ENCODE peak calls at places on chromosomes 16 and 17, in seven cellular contexts. K, S, T, R, A, E and D are unnamed samples. For H3K4me1, the result is how much of the 10 kb centered on the place peaks cover.

GRCh38 chr16:76964464-76965154 is 226.4 kb upstream of the MON1B start:
- DNase-seq in K (no peak), S (no peak), T (no peak), R (no peak), A (no peak), E (no peak), D (no peak)

GRCh38 chr16:87822002-87822390 is 47.3 kb downstream of the SLC7A5 start:
- DNase-seq in K (no peak), S (no peak), T (no peak), R (no peak), A (no peak), E (no peak), D (no peak)

GRCh38 chr16:5460701-5461100 is 363.1 kb upstream of the EEF2KMT start:
- DNase-seq in K (peak), S (no peak), T (no peak), R (no peak), A (no peak), E (no peak), D (no peak)

GRCh38 chr17:80497726-80498241 is 21.4 kb upstream of the NPTX1 start:
- DNase-seq in K (no peak), S (no peak), T (no peak), R (no peak), A (no peak), E (no peak), D (peak)

GRCh38 chr17:73644145-73645049 is at the start of gene SDK2:
- DNase-seq in K (peak), S (no peak), T (peak), R (no peak), A (no peak), E (no peak), D (no peak)

GRCh38 chr17:21460358-21460757 is 84.2 kb downstream of the KCNJ12 start:
- DNase-seq in K (no peak), S (no peak), T (no peak), R (no peak), A (no peak), E (no peak), D (no peak)

GRCh38 chr17:66514227-66514806 is 211.9 kb downstream of the PRKCA start:
- DNase-seq in K (no peak), S (no peak), T (no peak), R (no peak), A (no peak), E (no peak), D (no peak)

GRCh38 chr16:70573451-70574121 is 50.0 kb downstream of the SF3B3 start:
- DNase-seq in K (no peak), S (no peak), T (no peak), R (no peak), A (no peak), E (peak), D (no peak)

GRCh38 chr17:2277430-2278170 is 26.0 kb downstream of the SMG6 start:
- DNase-seq in K (no peak), S (no peak), T (no peak), R (no peak), A (no peak), E (no peak), D (no peak)

GRCh38 chr16:52621651-52622050 is 74.7 kb upstream of the TOX3 start:
- DNase-seq in K (no peak), S (no peak), T (no peak), R (no peak), A (no peak), E (no peak), D (no peak)

GRCh38 chr17:73952136-73952497 is 251.4 kb upstream of the RPL38 start:
- DNase-seq in K (peak), S (no peak), T (no peak), R (no peak), A (no peak), E (no peak), D (no peak)

GRCh38 chr16:86195863-86196630 is 297.1 kb downstream of the IRF8 start:
- DNase-seq in K (no peak), S (no peak), T (no peak), R (no peak), A (no peak), E (peak), D (no peak)

GRCh38 chr16:86189934-86190333 is 291.0 kb downstream of the IRF8 start:
- DNase-seq in K (no peak), S (no peak), T (no peak), R (no peak), A (no peak), E (no peak), D (no peak)

GRCh38 chr16:86191663-86192062 is 292.7 kb downstream of the IRF8 start:
- DNase-seq in K (no peak), S (no peak), T (no peak), R (no peak), A (no peak), E (no peak), D (no peak)

GRCh38 chr16:86196687-86197391 is 297.9 kb downstream of the IRF8 start:
- DNase-seq in K (no peak), S (no peak), T (no peak), R (no peak), A (no peak), E (no peak), D (no peak)

DNA sequence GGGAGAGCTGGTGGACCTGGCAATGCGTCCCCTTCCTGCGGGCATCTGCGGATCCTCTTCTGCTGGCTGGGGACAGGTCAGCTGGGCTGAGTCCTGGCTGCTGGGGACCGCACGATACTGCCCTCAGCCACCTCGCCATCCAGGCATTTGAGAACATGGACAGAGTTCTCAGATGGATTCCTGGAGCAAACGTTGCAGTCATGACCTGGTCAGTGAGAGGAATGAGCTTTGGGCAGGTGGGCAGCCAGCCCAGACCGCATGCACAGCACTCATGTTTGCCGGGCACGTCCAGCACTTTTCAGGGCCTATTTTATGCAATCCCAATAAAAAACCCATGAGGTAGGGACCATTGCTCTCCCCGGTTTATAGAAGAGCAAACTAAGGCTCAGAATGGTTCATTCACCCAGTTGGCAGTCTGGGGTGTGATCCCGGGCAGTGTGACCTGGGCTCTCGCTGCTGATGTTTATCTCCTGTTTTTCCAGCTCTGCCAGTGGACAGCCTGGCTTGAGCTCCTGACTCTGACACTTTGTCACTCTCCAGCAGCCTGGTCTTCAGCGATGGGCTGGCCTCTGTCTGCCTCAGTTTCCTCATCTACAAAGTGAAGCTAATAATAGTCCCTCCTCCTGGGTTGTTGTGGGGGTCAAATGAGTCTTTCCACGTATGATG is 294.7 kb downstream of the IRF8 start:
- DNase-seq in K (no peak), S (no peak), T (no peak), R (no peak), A (no peak), E (no peak), D (no peak)
- H3K4me1 ChIP-seq in K (under half), S (under half), T (under half), R (under half), A (under half), E (under half), D (under half)

DNA sequence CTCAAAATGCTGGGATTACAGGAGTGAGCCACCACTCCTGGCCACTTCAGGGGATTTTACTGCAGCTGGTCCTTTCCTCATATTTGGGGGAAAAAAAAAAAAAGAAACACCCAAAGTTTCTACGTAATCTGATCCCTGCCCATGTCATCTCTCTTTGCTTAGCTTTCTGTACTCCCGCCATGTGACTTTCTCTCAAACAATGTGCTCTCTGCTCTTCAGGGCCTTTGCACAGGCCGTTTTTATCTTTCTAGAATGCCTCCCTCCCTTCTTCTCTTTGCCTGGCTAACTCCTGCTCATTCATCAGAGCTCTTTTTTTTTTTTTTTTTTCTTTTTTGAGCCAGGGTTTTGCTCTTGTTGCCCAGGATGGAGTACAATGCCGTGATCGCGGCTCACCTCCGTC is 4.9 kb upstream of the HDAC5 start:
- DNase-seq in K (no peak), S (no peak), T (no peak), R (no peak), A (no peak), E (no peak), D (no peak)
- TF ChIP-seq SIN3A in K (no peak), S (no peak), T (no peak), R (no peak), A (no peak), E (no peak), D (no peak)

DNA sequence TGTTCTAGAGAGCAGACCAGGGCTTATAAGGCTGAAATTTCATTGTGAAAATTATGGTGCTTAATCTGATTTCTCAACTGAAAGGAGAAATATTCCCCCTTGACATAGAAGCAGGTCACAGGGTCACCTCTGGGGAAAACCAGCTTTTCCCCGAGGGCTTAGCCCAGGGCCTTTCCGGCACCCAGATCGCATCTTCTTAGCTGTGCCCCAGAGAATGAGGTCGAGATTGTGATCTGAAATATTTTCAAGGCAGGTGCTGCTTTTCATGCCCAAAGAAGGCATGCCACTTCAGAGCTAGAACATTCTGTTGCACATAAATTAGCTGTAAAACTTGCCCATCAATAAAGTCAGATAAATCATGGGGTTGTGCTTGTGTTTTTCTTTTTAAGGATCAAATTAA is 25.4 kb upstream of the ARHGAP17 start:
- DNase-seq in K (no peak), S (no peak), T (no peak), R (no peak), A (no peak), E (no peak), D (no peak)
- H3K4me1 ChIP-seq in K (under half), S (under half), T (under half), R (half or more), A (under half), E (under half), D (under half)

DNA sequence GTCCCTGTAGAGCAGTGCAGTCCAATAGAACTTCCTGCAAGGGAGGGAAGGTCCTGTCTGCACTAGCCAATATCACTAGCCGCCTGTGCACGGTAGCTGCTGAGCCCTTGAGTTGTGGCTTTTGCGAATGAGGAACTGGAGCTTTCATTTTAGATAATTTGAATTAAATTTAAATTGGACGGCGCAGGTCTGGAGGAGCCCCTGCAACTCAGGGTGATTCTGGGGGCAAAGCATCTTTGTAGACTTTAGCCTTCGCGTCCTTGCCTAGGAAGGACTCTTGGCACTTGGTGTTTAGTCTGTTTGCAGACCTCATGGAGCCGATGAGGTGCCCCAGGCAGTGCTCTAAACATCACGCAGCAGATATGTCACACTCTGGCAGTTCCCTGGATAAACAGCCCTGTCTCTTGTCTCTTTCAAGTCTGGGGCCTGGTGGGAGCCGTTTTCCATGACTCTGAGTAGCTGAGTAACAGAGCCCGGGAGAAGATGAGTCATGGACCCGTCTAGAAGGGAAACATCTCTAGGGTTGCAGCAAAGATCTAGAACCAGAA is 122.1 kb downstream of the CCDC182 start:
- DNase-seq in K (peak), S (no peak), T (no peak), R (peak), A (peak), E (peak), D (no peak)
- TF ChIP-seq SIN3A in K (peak), S (no peak), T (no peak), R (no peak), A (no peak), E (no peak), D (no peak)

GRCh38 chr16:66508914-66509496 is 40.9 kb downstream of the TK2 start:
- DNase-seq in K (no peak), S (no peak), T (no peak), R (no peak), A (no peak), E (no peak), D (no peak)
- H3K4me1 ChIP-seq in K (under half), S (under half), T (under half), R (under half), A (under half), E (under half), D (under half)

GRCh38 chr17:27762527-27763305 is 37.6 kb downstream of the NOS2 start:
- DNase-seq in K (no peak), S (no peak), T (peak), R (no peak), A (peak), E (no peak), D (no peak)

GRCh38 chr17:27764589-27764988 is 35.7 kb downstream of the NOS2 start:
- DNase-seq in K (no peak), S (no peak), T (no peak), R (no peak), A (no peak), E (no peak), D (no peak)

GRCh38 chr17:27756467-27757371 is 43.6 kb downstream of the NOS2 start:
- DNase-seq in K (peak), S (peak), T (peak), R (no peak), A (peak), E (peak), D (peak)

GRCh38 chr17:27759528-27759927 is 40.8 kb downstream of the NOS2 start:
- DNase-seq in K (no peak), S (no peak), T (no peak), R (no peak), A (no peak), E (no peak), D (no peak)

DNA sequence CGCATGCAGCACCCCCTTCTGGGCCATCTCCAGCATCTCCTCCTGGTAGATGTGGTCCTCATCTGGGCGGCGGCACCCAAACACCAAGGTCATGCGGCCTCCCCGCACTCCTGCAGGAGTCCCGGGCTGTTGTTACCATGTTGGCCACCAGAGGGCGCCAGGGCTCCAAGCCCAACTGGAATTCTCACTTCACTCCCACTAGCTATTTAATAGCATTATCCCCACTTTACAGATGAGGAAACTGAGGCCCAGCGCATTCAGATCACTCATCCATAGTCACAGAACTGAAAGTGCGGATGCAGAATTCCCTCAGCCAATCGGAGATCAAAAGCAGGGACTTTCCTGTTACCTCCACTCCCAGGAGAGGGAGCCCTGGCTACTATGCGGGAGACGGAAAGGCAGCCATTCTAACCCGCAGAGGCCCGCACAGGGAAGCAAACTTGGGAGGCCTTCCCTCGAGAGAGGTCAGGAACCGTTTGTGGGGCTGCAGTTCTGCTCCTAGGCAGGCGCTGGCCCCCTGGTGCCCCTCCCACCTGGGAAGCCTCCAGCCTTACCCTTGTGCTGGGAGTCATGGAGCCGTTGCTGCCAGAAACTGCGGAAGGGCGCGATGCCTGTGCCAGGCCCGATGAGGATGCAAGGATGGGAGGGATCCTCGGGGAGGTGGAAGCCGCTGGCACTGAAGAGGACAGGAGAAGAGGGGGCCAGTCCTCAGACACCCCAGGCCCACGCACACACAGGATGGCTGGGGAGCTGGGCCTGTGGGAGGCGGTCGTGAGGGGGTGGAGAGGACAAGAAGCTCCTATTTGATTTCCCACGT is 40.1 kb downstream of the NOS2 start:
- DNase-seq in K (peak), S (peak), T (peak), R (no peak), A (peak), E (peak), D (no peak)
- TF ChIP-seq SIN3A in K (no peak), S (no peak), T (no peak), R (no peak), A (no peak), E (no peak), D (no peak)